ENCODE peak calls at places on chromosomes 2 and 18, in six cellular contexts. K is uterus, Q is foreskin fibroblast, M is transverse colon, I is PC-9, X is thyroid gland. P is an unnamed sample.

GRCh38 chr18:47968006-47968676 is 37.7 kb upstream of the SMAD2 start:
- DNase-seq in Q (no peak), X (peak; percentile 52), I (peak; percentile 20), K (no peak), M (no peak), P (no peak)

GRCh38 chr2:64751286-64752260 is 97.9 kb upstream of the SERTAD2 start:
- DNase-seq in M (peak; percentile 76), I (peak; percentile 99), X (peak; percentile 99), Q (peak; percentile 65), K (peak; percentile 99), P (peak; percentile 100)

GRCh38 chr18:50715919-50716318 is 103.9 kb downstream of the MRO start:
- DNase-seq in Q (no peak), M (no peak), I (no peak), X (no peak), K (no peak), P (no peak)

GRCh38 chr2:213152888-213153287 is 1.5 kb upstream of the IKZF2 start:
- DNase-seq in K (no peak), Q (no peak), X (no peak), M (no peak), I (no peak), P (no peak)

GRCh38 chr2:9805435-9806297 is 37.6 kb upstream of the TAF1B start:
- DNase-seq in I (no peak), Q (peak; percentile 60), X (no peak), M (no peak), K (no peak), P (no peak)

GRCh38 chr2:236687296-236687955 is 117.8 kb downstream of the ACKR3 start:
- DNase-seq in X (peak; percentile 60), M (no peak), K (no peak), Q (no peak), I (no peak), P (no peak)

GRCh38 chr2:183029219-183029618 is 9.0 kb downstream of the NCKAP1 start:
- DNase-seq in M (no peak), K (no peak), Q (no peak), I (no peak), X (no peak), P (no peak)

GRCh38 chr2:77768508-77768907 is 246.3 kb upstream of the LRRTM4 start:
- DNase-seq in I (no peak), Q (no peak), K (no peak), X (no peak), M (no peak), P (no peak)

GRCh38 chr2:108575132-108575966 is 41.1 kb downstream of the LIMS1 start:
- DNase-seq in K (no peak), Q (peak; percentile 86), X (no peak), I (no peak), M (no peak), P (no peak)

GRCh38 chr18:28960146-28960545 is 783.2 kb upstream of the CDH2 start:
- DNase-seq in M (no peak), X (no peak), K (no peak), Q (peak; percentile 35), I (no peak), P (no peak)

GRCh38 chr2:99571609-99572344 is 82.0 kb upstream of the REV1 start:
- DNase-seq in I (no peak), X (no peak), M (no peak), K (no peak), Q (no peak), P (no peak)

GRCh38 chr2:3575534-3576324 is 669 bp downstream of the RPS7 start:
- DNase-seq in M (no peak), X (peak; percentile 15), Q (no peak), K (no peak), I (no peak), P (peak; percentile 57)

GRCh38 chr18:60232541-60232940 is 140.0 kb downstream of the MC4R start:
- DNase-seq in X (no peak), M (no peak), Q (peak; percentile 11), I (no peak), K (no peak), P (no peak)

GRCh38 chr2:201118121-201118956 is 2.4 kb downstream of the CFLAR start:
- DNase-seq in K (peak; percentile 81), Q (peak; percentile 90), M (peak; percentile 92), X (peak; percentile 97), I (peak; percentile 87), P (peak; percentile 95)
- H3K4me3 ChIP-seq in K (peak overlapping the region; percentile 85), Q (peak overlapping the region; percentile 70), M (peak overlapping the region; percentile 97), X (peak overlapping the region; percentile 33), I (peak overlapping the region; percentile 68), P (peak overlapping the region; percentile 58)

GRCh38 chr2:60839126-60839813 is 42.1 kb upstream of the REL start:
- DNase-seq in I (no peak), K (no peak), M (no peak), Q (no peak), X (no peak), P (no peak)
- TF ChIP-seq CTCF in I (no peak), K (no peak), M (no peak), Q (no peak), X (no peak), P (no peak)

GRCh38 chr2:215435809-215436704 is at the start of gene FN1:
- DNase-seq in I (peak; percentile 74), Q (peak; percentile 99), M (peak; percentile 83), K (peak; percentile 95), X (peak; percentile 66), P (peak; percentile 64)
- H3K4me3 ChIP-seq in I (peak within 1 kb of the TSS; percentile 70), Q (peak within 1 kb of the TSS; percentile 94), M (peak within 1 kb of the TSS; percentile 68), K (peak within 1 kb of the TSS; percentile 71), X (no peak within 1 kb of the TSS), P (no peak within 1 kb of the TSS)

GRCh38 chr2:54513364-54513715 is 57.2 kb downstream of the SPTBN1 start:
- DNase-seq in M (no peak), K (no peak), I (no peak), X (no peak), Q (no peak), P (no peak)
- TF ChIP-seq CTCF in M (no peak), K (no peak), I (no peak), X (no peak), Q (no peak), P (no peak)

GRCh38 chr18:10035306-10035991 is 121.6 kb downstream of the VAPA start:
- DNase-seq in X (peak; percentile 79), K (peak; percentile 12), M (no peak), Q (peak; percentile 74), I (peak; percentile 33), P (no peak)

GRCh38 chr18:10030816-10031541 is 117.2 kb downstream of the VAPA start:
- DNase-seq in X (no peak), M (no peak), Q (peak; percentile 47), I (no peak), K (peak; percentile 28), P (no peak)

GRCh38 chr18:10033038-10033437 is 119.2 kb downstream of the VAPA start:
- DNase-seq in I (no peak), Q (no peak), K (peak; percentile 11), M (no peak), X (no peak), P (no peak)

GRCh38 chr18:10029711-10030110 is 115.9 kb downstream of the VAPA start:
- DNase-seq in K (peak; percentile 41), X (no peak), Q (no peak), I (no peak), M (no peak), P (no peak)

DNA sequence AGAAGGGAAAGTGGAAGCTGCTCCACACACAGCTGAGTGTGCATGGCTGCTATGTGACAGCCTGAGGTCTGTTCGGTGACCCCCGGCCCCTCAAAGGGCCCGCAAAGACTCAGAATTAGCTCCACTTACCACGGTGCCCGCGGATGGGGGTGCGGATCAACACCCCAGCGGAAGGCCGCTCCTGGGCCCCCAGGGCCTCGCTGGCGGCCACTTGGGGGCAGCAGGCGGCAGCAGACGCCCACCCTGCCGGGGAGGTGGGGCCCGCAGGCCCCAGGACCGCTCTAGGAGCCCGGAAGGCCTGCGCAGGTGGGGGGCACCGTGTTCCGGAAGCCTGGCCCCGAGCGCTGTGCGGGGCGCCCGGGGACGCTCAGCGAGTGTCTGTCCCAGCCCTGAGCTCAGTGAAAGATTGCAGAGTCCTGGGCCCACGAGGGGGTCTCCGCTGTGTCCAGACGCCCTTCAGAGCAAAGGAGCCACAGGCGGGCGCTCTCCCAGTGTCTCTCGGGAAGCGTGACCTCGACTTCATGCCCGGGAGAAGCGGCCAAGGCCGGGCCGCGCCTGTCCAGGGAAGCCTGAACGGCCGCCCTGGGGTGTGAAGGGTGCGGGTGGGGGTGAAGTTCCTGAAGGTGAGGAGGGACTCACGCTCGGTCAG is 118.6 kb downstream of the VAPA start:
- DNase-seq in X (peak; percentile 18), I (no peak), Q (no peak), M (no peak), K (peak; percentile 23), P (peak; percentile 32)
- H3K4me3 ChIP-seq in X (no peak overlapping the region), I (no peak overlapping the region), Q (no peak overlapping the region), M (peak overlapping the region; percentile 31), K (no peak overlapping the region), P (no peak overlapping the region)

GRCh38 chr2:38524580-38524979 is 78.1 kb downstream of the HNRNPLL start:
- DNase-seq in K (no peak), I (no peak), Q (no peak), X (no peak), M (no peak), P (no peak)

GRCh38 chr2:38521835-38522234 is 80.9 kb downstream of the HNRNPLL start:
- DNase-seq in X (no peak), Q (no peak), I (no peak), M (no peak), K (no peak), P (no peak)

GRCh38 chr2:38522754-38523349 is 79.9 kb downstream of the HNRNPLL start:
- DNase-seq in M (no peak), X (peak; percentile 58), I (no peak), K (no peak), Q (no peak), P (peak; percentile 35)

GRCh38 chr2:38526195-38526594 is 76.5 kb downstream of the HNRNPLL start:
- DNase-seq in M (no peak), Q (peak; percentile 81), K (no peak), X (no peak), I (no peak), P (no peak)

DNA sequence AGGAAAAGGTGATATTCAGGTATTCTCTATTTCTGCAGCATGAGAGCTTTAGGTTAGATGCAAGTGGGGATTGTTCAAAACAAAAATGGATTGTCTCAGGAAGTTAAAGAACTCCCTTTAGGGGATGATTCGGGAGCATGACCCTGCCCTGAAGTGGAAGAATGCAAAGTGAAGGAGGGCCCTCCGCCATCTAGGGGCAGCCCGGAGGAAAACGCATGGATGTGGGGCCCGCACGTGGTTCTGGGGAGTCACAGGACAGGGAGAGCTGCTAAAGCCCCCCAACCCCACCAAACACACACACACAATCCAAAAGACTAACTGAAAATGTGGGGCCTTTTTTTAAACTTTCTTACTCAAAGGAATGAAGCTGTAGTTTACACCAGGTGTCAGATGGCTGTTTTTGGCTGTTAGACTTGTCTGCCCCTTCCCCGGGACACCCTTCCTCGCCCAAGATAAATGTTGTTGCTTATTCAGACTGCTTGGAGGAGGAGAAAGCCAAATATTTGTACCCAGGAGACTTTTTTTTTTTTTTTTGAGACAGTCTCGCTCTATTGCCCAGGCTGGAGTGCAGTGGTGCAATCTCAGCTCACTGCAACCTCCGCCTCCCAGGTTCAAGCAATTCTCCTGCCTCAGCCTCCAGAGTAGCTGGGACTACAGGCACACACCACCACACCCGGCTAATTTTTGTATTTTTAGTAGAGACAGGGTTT is 78.8 kb downstream of the HNRNPLL start:
- DNase-seq in K (no peak), I (no peak), M (no peak), X (no peak), Q (no peak), P (no peak)
- TF ChIP-seq CTCF in K (no peak), I (no peak), M (no peak), X (no peak), Q (peak; percentile 26), P (no peak)

P was measured in adrenal gland.